ENCODE peak calls at places on chromosomes 12 and 14, in six cellular contexts. X, O, Z, T, P and N are unnamed samples.

GRCh38 chr14:62957562-62957961 is 87.7 kb downstream of the KCNH5 start:
- DNase-seq in X (no peak), P (peak), O (no peak), Z (no peak), T (no peak), N (no peak)

GRCh38 chr12:95637471-95638155 is 86.3 kb upstream of the USP44 start:
- DNase-seq in T (no peak), Z (no peak), X (no peak), O (no peak), P (no peak), N (no peak)

GRCh38 chr14:35776823-35777222 is 32.3 kb downstream of the RALGAPA1 start:
- DNase-seq in T (no peak), O (no peak), Z (no peak), P (no peak), X (no peak), N (no peak)

GRCh38 chr14:46840971-46841729 is 189.6 kb upstream of the RPL10L start:
- DNase-seq in Z (no peak), X (no peak), P (no peak), O (no peak), T (no peak), N (no peak)

GRCh38 chr14:50937800-50938199 is 6.5 kb downstream of the PYGL start:
- DNase-seq in P (no peak), Z (no peak), X (no peak), T (no peak), O (no peak), N (no peak)

GRCh38 chr14:79783061-79783460 is 428.2 kb downstream of the DIO2 start:
- DNase-seq in X (no peak), T (no peak), Z (no peak), P (no peak), O (no peak), N (no peak)

GRCh38 chr14:58465425-58465824 is 37.9 kb downstream of the KIAA0586 start:
- DNase-seq in P (peak), T (no peak), O (no peak), Z (no peak), X (no peak), N (no peak)

GRCh38 chr14:34700622-34701130 is 13.7 kb downstream of the CFL2 start:
- DNase-seq in O (no peak), X (no peak), P (no peak), Z (no peak), T (no peak), N (no peak)

GRCh38 chr12:8057291-8057690 is 8.9 kb downstream of the C3AR1 start:
- DNase-seq in Z (no peak), P (no peak), X (no peak), T (no peak), O (no peak), N (no peak)

GRCh38 chr12:58871557-58871956 is 48.7 kb downstream of the LRIG3 start:
- DNase-seq in P (no peak), X (no peak), O (no peak), Z (no peak), T (no peak), N (no peak)

GRCh38 chr12:113062502-113063395 is 6.2 kb downstream of the DTX1 start:
- DNase-seq in X (no peak), T (no peak), Z (peak), P (no peak), O (no peak), N (no peak)

GRCh38 chr14:106844608-106845285 is 1318.4 kb downstream of the TMEM121 start:
- DNase-seq in T (peak), P (no peak), O (peak), X (no peak), Z (no peak), N (no peak)
- H3K27ac ChIP-seq in T (peak), P (no peak), O (peak), X (no peak), Z (no peak), N (no peak)

GRCh38 chr12:6362383-6362782 is 13.0 kb downstream of the SCNN1A start:
- DNase-seq in T (no peak), O (no peak), P (no peak), X (no peak), Z (no peak), N (no peak)

GRCh38 chr12:6364037-6364360 is 11.4 kb downstream of the SCNN1A start:
- DNase-seq in X (no peak), T (peak), P (no peak), O (no peak), Z (no peak), N (no peak)

GRCh38 chr12:6363330-6364036 is 11.9 kb downstream of the SCNN1A start:
- DNase-seq in Z (no peak), T (peak), P (peak), X (no peak), O (peak), N (no peak)

GRCh38 chr12:6361834-6362233 is 13.5 kb downstream of the SCNN1A start:
- DNase-seq in T (peak), Z (no peak), O (peak), P (no peak), X (no peak), N (no peak)

DNA sequence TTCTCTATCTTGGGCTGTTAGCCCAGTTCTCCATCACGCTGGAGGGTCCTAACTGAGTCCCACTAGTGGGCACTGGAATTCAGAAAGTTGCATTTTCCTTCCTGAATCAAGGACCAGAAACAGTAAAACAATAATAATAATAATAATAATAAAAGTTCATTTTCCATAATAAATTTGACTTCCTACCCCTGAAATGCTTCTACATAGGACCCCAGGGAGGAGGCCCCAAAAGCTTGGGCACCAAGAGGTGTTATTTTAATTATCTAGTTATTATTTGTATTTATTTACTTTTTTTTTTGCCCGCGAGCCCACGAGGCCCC is 12.4 kb downstream of the SCNN1A start:
- DNase-seq in P (no peak), O (no peak), X (no peak), Z (no peak), T (no peak), N (no peak)
- H3K27ac ChIP-seq in P (peak), O (no peak), X (no peak), Z (no peak), T (no peak), N (no peak)

DNA sequence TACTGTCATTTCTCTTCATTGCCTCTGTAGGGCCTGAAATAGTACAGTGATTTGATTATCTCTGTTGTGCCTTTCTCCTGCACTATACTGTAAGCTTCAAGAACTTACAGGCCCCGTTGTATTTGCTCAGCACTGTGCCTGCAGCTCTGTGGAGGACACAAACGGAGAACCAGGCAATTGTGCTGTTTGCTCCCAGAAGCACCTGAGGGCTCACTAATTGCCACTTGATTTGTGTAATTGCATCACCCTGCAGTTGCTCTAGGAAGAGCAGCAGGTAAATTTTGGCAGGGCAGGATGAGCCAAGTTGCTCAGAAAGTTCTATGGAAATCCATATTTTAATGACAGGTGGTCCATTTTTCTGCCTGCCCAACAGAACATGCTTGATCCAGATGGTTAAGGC is 11.6 kb upstream of the KRT82 start:
- DNase-seq in T (no peak), Z (no peak), O (no peak), P (no peak), X (no peak), N (no peak)
- H3K27ac ChIP-seq in T (no peak), Z (no peak), O (no peak), P (peak), X (no peak), N (no peak)

GRCh38 chr14:60324837-60325236 is 75.8 kb downstream of the PPM1A start:
- DNase-seq in Z (no peak), X (no peak), O (no peak), P (no peak), T (no peak), N (no peak)
- H3K27ac ChIP-seq in Z (no peak), X (no peak), O (no peak), P (no peak), T (no peak), N (no peak)

GRCh38 chr14:103879118-103879569 is 31.8 kb upstream of the PPP1R13B start:
- DNase-seq in O (no peak), X (no peak), Z (no peak), T (no peak), P (no peak), N (no peak)

GRCh38 chr14:103880334-103880985 is 33.1 kb upstream of the PPP1R13B start:
- DNase-seq in T (peak), Z (no peak), X (no peak), P (peak), O (peak), N (no peak)

GRCh38 chr14:103880986-103881926 is 33.9 kb upstream of the PPP1R13B start:
- DNase-seq in P (no peak), Z (no peak), X (no peak), O (no peak), T (no peak), N (no peak)

GRCh38 chr14:103878180-103878579 is 30.8 kb upstream of the PPP1R13B start:
- DNase-seq in P (no peak), Z (no peak), X (no peak), O (no peak), T (no peak), N (no peak)

DNA sequence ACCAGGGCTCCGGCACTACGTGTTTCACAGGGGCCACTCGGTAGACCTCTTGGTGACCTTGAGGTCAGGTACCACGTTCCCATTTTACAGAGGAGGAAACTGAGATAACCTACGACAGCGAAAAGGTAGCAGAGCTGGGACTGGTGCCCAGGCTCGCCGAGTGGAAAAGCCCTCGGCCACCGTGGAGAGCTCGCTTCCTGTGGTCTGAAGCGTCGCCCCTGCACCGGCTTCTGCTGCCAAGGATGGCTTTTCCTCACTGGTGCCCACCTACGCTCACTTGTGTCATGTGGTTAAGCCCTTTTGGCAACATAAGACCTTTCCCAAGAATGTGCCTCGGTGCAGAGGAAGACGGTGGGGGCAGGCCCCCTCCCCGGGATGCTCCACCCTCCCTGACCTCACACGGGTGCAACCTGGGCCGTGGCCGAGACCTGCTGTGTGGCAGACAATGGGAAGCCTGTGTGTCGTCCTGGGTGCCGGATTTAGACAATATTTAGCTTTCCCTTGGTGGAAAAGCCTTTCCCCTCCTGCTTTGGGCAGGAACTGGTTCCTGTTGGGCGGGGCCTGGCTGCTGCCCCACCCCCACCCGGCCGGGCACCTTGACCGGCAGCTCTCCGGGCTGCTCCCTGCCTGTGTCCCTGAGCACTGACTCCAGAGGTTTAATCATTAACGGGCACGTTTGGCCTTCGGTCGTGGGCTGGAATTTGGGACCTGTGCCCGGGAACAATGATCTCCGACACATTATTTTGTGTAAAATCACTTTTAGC is 32.4 kb upstream of the PPP1R13B start:
- DNase-seq in X (no peak), P (peak), Z (no peak), T (no peak), O (no peak), N (no peak)
- H3K27ac ChIP-seq in X (no peak), P (peak), Z (no peak), T (no peak), O (no peak), N (no peak)

DNA sequence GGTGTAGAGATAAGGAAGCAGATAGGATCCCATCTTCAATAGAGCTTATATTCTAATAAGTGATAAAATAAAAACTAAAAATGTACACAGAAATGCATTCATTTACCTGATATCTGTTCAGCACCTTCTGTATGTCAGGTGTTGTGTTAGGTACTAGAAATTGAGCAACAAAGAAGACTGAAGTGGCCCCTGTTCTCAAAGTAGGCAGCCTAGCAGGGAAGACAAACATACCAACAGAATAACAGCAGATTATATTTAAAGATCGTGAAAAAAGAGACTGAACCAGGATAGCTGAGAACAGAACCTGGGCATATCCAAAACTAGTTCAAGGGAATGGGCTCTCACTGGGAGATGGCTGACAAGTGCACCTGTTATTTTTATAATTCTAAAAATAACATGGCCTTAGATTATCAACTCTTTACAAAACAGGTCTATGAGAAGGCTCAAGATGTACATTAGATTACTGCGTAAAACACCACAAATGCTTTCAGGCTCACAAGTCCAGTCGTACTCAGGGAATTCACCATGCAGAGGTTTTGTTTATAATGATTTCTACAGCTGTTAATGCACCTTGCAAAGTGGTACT is 16.3 kb downstream of the ANO6 start:
- DNase-seq in Z (no peak), O (no peak), T (no peak), P (no peak), X (no peak), N (no peak)
- H3K27ac ChIP-seq in Z (peak), O (no peak), T (no peak), P (peak), X (no peak), N (no peak)

DNA sequence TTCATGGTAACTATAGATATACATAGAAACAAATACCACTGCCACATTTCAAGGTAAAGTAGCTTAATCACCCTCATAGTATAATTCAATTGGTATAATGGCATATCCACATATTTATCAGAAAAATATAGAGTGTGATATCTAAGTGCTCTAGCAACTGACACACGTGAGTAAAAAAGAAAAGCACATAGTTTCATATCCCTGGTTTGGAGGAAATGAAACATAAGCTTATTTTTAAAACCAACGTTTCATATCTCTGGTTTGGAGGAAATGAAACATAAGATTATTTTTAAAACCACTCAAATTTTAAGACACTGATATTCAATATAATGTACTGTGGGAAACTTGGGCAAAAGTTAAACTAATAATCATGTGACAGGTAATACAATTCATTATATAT is 2.1 kb downstream of the OR6C70 start:
- DNase-seq in P (no peak), T (no peak), O (no peak), X (no peak), Z (no peak), N (no peak)
- H3K27ac ChIP-seq in P (no peak), T (no peak), O (no peak), X (no peak), Z (no peak), N (no peak)

DNA sequence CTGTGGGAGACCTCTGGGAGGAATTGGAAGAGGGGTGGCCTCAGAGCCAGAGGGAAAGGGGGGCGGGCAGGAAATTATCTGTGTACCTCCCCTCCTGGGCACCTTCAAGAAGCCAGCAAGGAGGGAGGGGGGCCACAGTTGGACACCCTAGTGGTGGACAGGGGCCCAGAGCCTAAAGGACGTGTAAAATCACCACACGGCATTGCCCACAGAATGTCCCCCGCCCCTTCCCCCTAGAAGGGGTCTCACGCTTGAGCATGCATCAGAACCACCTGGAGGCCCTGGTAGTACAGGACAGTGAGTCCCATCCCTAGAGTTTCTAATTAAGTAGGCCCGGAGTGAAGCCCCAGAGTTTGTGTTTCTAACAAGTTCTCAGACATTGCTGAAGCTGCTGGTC is 8.2 kb downstream of the ENDOU start:
- DNase-seq in T (no peak), X (no peak), O (no peak), P (no peak), Z (no peak), N (no peak)
- H3K27ac ChIP-seq in T (no peak), X (no peak), O (no peak), P (no peak), Z (no peak), N (peak)